ENCODE peak calls at places on chromosomes 4 and X, in ten cellular contexts. T is prostate gland; E is fibroblast of lung; B is EH; R is astrocyte of the spinal cord; Q is stimulated activated CD4-positive, alpha-beta T cell treated with anti-CD3 and anti-CD28 coated beads, Interleukin-15, amount 100 ng/mL, for 1 hour; O is GM18507; J is left colon; K is thoracic aorta; V is mucosa of descending colon. Z is an unnamed sample.

GRCh38 chr4:83552924-83553323 is 17.0 kb downstream of the GPAT3 start:
- DNase-seq in T (no peak), E (peak; percentile 90), B (peak; percentile 80), R (peak; percentile 75), Q (no peak), O (no peak), J (no peak), K (no peak), V (no peak), Z (no peak)

GRCh38 chrX:21658746-21659145 is 616 bp upstream of the KLHL34 start:
- DNase-seq in T (no peak), E (no peak), B (no peak), R (no peak), Q (no peak), O (no peak), J (peak; percentile 65), K (no peak), V (peak; percentile 76), Z (no peak)

GRCh38 chrX:13622565-13622964 is 30.4 kb upstream of the TCEANC start:
- DNase-seq in T (no peak), E (no peak), B (no peak), R (no peak), Q (no peak), O (no peak), J (no peak), K (no peak), V (no peak), Z (no peak)

GRCh38 chr4:101977096-101977495 is 186.6 kb downstream of the BANK1 start:
- DNase-seq in T (peak; percentile 20), E (peak; percentile 98), B (peak; percentile 99), R (peak; percentile 95), Q (no peak), O (no peak), J (no peak), K (no peak), V (no peak), Z (no peak)

GRCh38 chr4:125624951-125625350 is 310.2 kb downstream of the FAT4 start:
- DNase-seq in T (no peak), E (no peak), B (no peak), R (no peak), Q (no peak), O (no peak), J (no peak), K (no peak), V (no peak), Z (peak; percentile 12)

GRCh38 chrX:65035451-65035779 is 59.2 kb upstream of the ZC4H2 start:
- DNase-seq in T (peak; percentile 11), E (peak; percentile 3), B (peak; percentile 23), R (peak; percentile 0), Q (no peak), O (no peak), J (peak; percentile 41), K (no peak), V (peak; percentile 57), Z (peak; percentile 22)

GRCh38 chrX:133444952-133445831 is 29.9 kb upstream of the GPC4 start:
- DNase-seq in T (no peak), E (peak; percentile 30), B (no peak), R (peak; percentile 30), Q (no peak), O (no peak), J (peak; percentile 24), K (no peak), V (peak; percentile 38), Z (no peak)

GRCh38 chr4:153335665-153336064 is 8.8 kb upstream of the MND1 start:
- DNase-seq in T (no peak), E (peak; percentile 50), B (peak; percentile 40), R (no peak), Q (no peak), O (no peak), J (no peak), K (no peak), V (no peak), Z (no peak)

GRCh38 chr4:82748176-82748575 is 50.4 kb downstream of the SCD5 start:
- DNase-seq in T (no peak), E (peak; percentile 43), B (no peak), R (no peak), Q (no peak), O (no peak), J (no peak), K (no peak), V (no peak), Z (no peak)

GRCh38 chr4:110808371-110808878 is 185.5 kb upstream of the PITX2 start:
- DNase-seq in T (no peak), E (peak; percentile 29), B (peak; percentile 32), R (peak; percentile 19), Q (no peak), O (no peak), J (no peak), K (no peak), V (no peak), Z (no peak)

GRCh38 chr4:108146819-108147218 is 21.9 kb downstream of the LEF1 start:
- DNase-seq in T (no peak), E (no peak), B (no peak), R (no peak), Q (no peak), O (no peak), J (no peak), K (no peak), V (no peak), Z (no peak)

GRCh38 chr4:22593933-22594332 is 78.1 kb upstream of the ADGRA3 start:
- DNase-seq in T (no peak), E (no peak), B (no peak), R (no peak), Q (no peak), O (no peak), J (no peak), K (no peak), V (no peak), Z (no peak)

GRCh38 chr4:28357985-28358384 is 1497.3 kb downstream of the STIM2 start:
- DNase-seq in T (no peak), E (no peak), B (peak; percentile 50), R (no peak), Q (no peak), O (no peak), J (no peak), K (no peak), V (no peak), Z (no peak)

GRCh38 chr4:85368932-85369331 is 106.0 kb upstream of the ARHGAP24 start:
- DNase-seq in T (no peak), E (no peak), B (no peak), R (no peak), Q (no peak), O (no peak), J (no peak), K (no peak), V (no peak), Z (no peak)

GRCh38 chr4:74109116-74109791 is 10.3 kb upstream of the CXCL2 start:
- DNase-seq in T (no peak), E (peak; percentile 97), B (peak; percentile 97), R (peak; percentile 94), Q (no peak), O (no peak), J (no peak), K (no peak), V (peak; percentile 37), Z (no peak)

GRCh38 chr4:41478518-41478917 is 59.4 kb upstream of the LIMCH1 start:
- DNase-seq in T (no peak), E (no peak), B (no peak), R (no peak), Q (no peak), O (no peak), J (no peak), K (no peak), V (no peak), Z (no peak)

GRCh38 chr4:53055274-53055673 is 193.2 kb downstream of the RASL11B start:
- DNase-seq in T (no peak), E (peak; percentile 91), B (peak; percentile 81), R (peak; percentile 91), Q (no peak), O (no peak), J (no peak), K (no peak), V (no peak), Z (no peak)

GRCh38 chr4:176830971-176831370 is 38.2 kb upstream of the VEGFC start:
- DNase-seq in T (no peak), E (peak; percentile 69), B (no peak), R (no peak), Q (no peak), O (no peak), J (no peak), K (no peak), V (no peak), Z (no peak)

GRCh38 chrX:118594697-118595420 is 99.2 kb downstream of the DOCK11 start:
- DNase-seq in T (no peak), E (no peak), B (peak; percentile 1), R (no peak), Q (no peak), O (no peak), J (no peak), K (no peak), V (no peak), Z (no peak)

GRCh38 chrX:100995469-100995868 is 26.0 kb downstream of the ARL13A start:
- DNase-seq in T (no peak), E (peak; percentile 91), B (peak; percentile 90), R (peak; percentile 80), Q (no peak), O (no peak), J (no peak), K (no peak), V (no peak), Z (no peak)

Z was measured in pancreas.